ENCODE peak calls at places on chromosomes 13 and 19, in seven cellular contexts. M is NCI-H2171; Y is IMR-90; N is activated CD8-positive, alpha-beta memory T cell treated with anti-CD3 and anti-CD28 coated beads, Interleukin-2, amount 10 ng/mL, durations not matched to agents 7 days and 5 days; R is GOT3; U is T1000; W is NCI-H1436. V is an unnamed sample.

GRCh38 chr19:35161434-35161743 is 6.9 kb downstream of the FXYD5 start:
- DNase-seq in M (no peak), Y (no peak), R (no peak), U (no peak), N (no peak), W (no peak), V (no peak)

GRCh38 chr13:28707629-28708427 is 10.9 kb downstream of the SLC46A3 start:
- DNase-seq in N (peak), R (no peak), U (no peak), Y (peak), W (no peak), M (no peak), V (peak)

GRCh38 chr19:29535984-29536508 is 10.3 kb downstream of the VSTM2B start:
- DNase-seq in R (no peak), M (no peak), W (no peak), Y (no peak), U (no peak), N (peak), V (no peak)

GRCh38 chr13:26837102-26837501 is 76.5 kb upstream of the GPR12 start:
- DNase-seq in M (no peak), N (no peak), R (no peak), Y (no peak), U (no peak), W (no peak), V (no peak)

GRCh38 chr19:56348289-56348877 is 33.7 kb upstream of the ZSCAN5A start:
- DNase-seq in R (no peak), M (no peak), N (peak), Y (no peak), W (no peak), U (no peak), V (no peak)

GRCh38 chr13:74025369-74025768 is 108.8 kb downstream of the KLF12 start:
- DNase-seq in U (no peak), Y (no peak), M (no peak), R (no peak), N (no peak), W (no peak), V (no peak)

GRCh38 chr13:74596691-74597090 is 462.5 kb upstream of the KLF12 start:
- DNase-seq in U (no peak), Y (no peak), R (no peak), N (no peak), M (no peak), W (no peak), V (no peak)

GRCh38 chr19:6417713-6418561 is 6.7 kb downstream of the KHSRP start:
- DNase-seq in M (no peak), Y (peak), N (no peak), W (no peak), R (no peak), U (no peak), V (no peak)

GRCh38 chr19:20926796-20927195 is 3.7 kb downstream of the ZNF85 start:
- DNase-seq in M (no peak), W (no peak), Y (no peak), U (no peak), N (no peak), R (no peak), V (no peak)

GRCh38 chr19:2983351-2984195 is 6.2 kb downstream of the TLE6 start:
- DNase-seq in U (no peak), W (no peak), Y (peak), M (no peak), R (no peak), N (no peak), V (peak)

GRCh38 chr19:30696514-30696913 is 324.3 kb downstream of the ZNF536 start:
- DNase-seq in Y (peak), U (no peak), R (no peak), W (no peak), M (no peak), N (no peak), V (no peak)

GRCh38 chr13:97223711-97224461 is 1.8 kb downstream of the MBNL2 start:
- DNase-seq in U (no peak), N (no peak), Y (peak), M (peak), W (no peak), R (no peak), V (peak)

GRCh38 chr19:1276620-1277007 is 1.3 kb downstream of the FAM174C start:
- DNase-seq in U (no peak), R (no peak), M (no peak), W (no peak), Y (no peak), N (peak), V (no peak)

GRCh38 chr19:55537741-55538111 is 793 bp upstream of the SBK2 start:
- DNase-seq in R (no peak), W (no peak), U (no peak), N (no peak), M (no peak), Y (peak), V (peak)

GRCh38 chr13:20684041-20684440 is 19.5 kb upstream of the IL17D start:
- DNase-seq in M (no peak), W (no peak), R (no peak), Y (no peak), N (no peak), U (no peak), V (no peak)

GRCh38 chr19:32404939-32405430 is 585 bp upstream of the DPY19L3 start:
- DNase-seq in Y (peak), N (no peak), R (no peak), U (no peak), M (no peak), W (no peak), V (peak)

GRCh38 chr19:11339254-11340098 is at the start of gene RAB3D:
- DNase-seq in Y (peak), R (no peak), U (peak), W (peak), N (peak), M (peak), V (peak)

GRCh38 chr19:9474975-9475374 is 23.4 kb downstream of the ZNF560 start:
- DNase-seq in Y (no peak), W (no peak), U (no peak), R (no peak), N (no peak), M (no peak), V (no peak)

GRCh38 chr19:39407644-39408391 is 1.2 kb downstream of the ZFP36 start:
- DNase-seq in R (no peak), W (no peak), N (peak), M (no peak), U (peak), Y (no peak), V (peak)

GRCh38 chr19:37551123-37551993 is 43.2 kb downstream of the ZNF571 start:
- DNase-seq in R (no peak), W (no peak), N (peak), M (peak), Y (peak), U (peak), V (no peak)

GRCh38 chr19:29467824-29468401 is 57.9 kb upstream of the VSTM2B start:
- DNase-seq in U (no peak), W (peak), R (no peak), Y (peak), M (peak), N (peak), V (peak)

GRCh38 chr13:94031609-94032008 is 447.9 kb downstream of the DCT start:
- DNase-seq in R (no peak), N (no peak), Y (peak), W (no peak), U (no peak), M (no peak), V (no peak)

GRCh38 chr19:49676136-49676689 is 858 bp upstream of the PRMT1 start:
- DNase-seq in N (no peak), U (no peak), W (peak), Y (peak), M (peak), R (peak), V (peak)

GRCh38 chr13:48492123-48493075 is 40.5 kb downstream of the RCBTB2 start:
- DNase-seq in Y (peak), M (no peak), U (no peak), R (no peak), W (no peak), N (peak), V (peak)

GRCh38 chr13:39634956-39635355 is 20.5 kb upstream of the COG6 start:
- DNase-seq in U (no peak), W (no peak), R (no peak), Y (no peak), M (no peak), N (no peak), V (no peak)

GRCh38 chr19:58387338-58388174 is 487 bp downstream of the RPS5 start:
- DNase-seq in N (no peak), U (no peak), M (no peak), Y (no peak), W (no peak), R (no peak), V (no peak)

GRCh38 chr19:36128392-36128736 is 11.5 kb upstream of the CAPNS1 start:
- DNase-seq in W (no peak), M (no peak), R (no peak), N (peak), U (no peak), Y (no peak), V (peak)

GRCh38 chr19:35590875-35591274 is 4.9 kb downstream of the PMIS2 start:
- DNase-seq in W (no peak), M (no peak), N (no peak), U (no peak), R (no peak), Y (no peak), V (no peak)

GRCh38 chr19:38190793-38191192 is 33.2 kb downstream of the DPF1 start:
- DNase-seq in R (no peak), U (no peak), W (no peak), Y (no peak), M (no peak), N (no peak), V (no peak)

GRCh38 chr19:3478409-3479176 is 1.7 kb downstream of the SMIM24 start:
- DNase-seq in N (peak), U (no peak), Y (no peak), M (no peak), W (no peak), R (no peak), V (no peak)

GRCh38 chr19:19946226-19946625 is 45.5 kb downstream of the ZNF93 start:
- DNase-seq in N (no peak), Y (no peak), W (no peak), R (no peak), M (no peak), U (no peak), V (no peak)

GRCh38 chr13:91946498-91947070 is 548.2 kb downstream of the GPC5 start:
- DNase-seq in W (peak), U (no peak), N (no peak), R (no peak), Y (peak), M (peak), V (no peak)

GRCh38 chr19:17075860-17076538 is 422 bp downstream of the MYO9B start:
- DNase-seq in N (peak), U (no peak), Y (peak), R (no peak), W (peak), M (peak), V (peak)

GRCh38 chr13:106100261-106100919 is 435.1 kb downstream of the EFNB2 start:
- DNase-seq in N (no peak), M (peak), R (no peak), U (no peak), W (peak), Y (no peak), V (no peak)

GRCh38 chr19:54586397-54586796 is 7.0 kb upstream of the LILRA1 start:
- DNase-seq in N (no peak), M (no peak), U (no peak), R (no peak), Y (no peak), W (no peak), V (no peak)

GRCh38 chr19:16591803-16592556 is 19.8 kb upstream of the SLC35E1 start:
- DNase-seq in N (no peak), W (no peak), Y (peak), M (no peak), R (no peak), U (no peak), V (peak)

GRCh38 chr19:14369399-14370168 is 11.7 kb upstream of the ADGRE5 start:
- DNase-seq in U (no peak), W (no peak), M (no peak), R (no peak), N (peak), Y (peak), V (peak)

GRCh38 chr13:25727776-25728175 is 324.0 kb downstream of the SHISA2 start:
- DNase-seq in U (no peak), N (no peak), M (no peak), Y (no peak), R (no peak), W (no peak), V (no peak)

V was measured in MG63.